ENCODE peak calls at places on chromosomes 6 and 20, in four cellular contexts. O is Karpas-422, P is hepatocyte, G is osteoblast. N is an unnamed sample.

GRCh38 chr6:44696099-44696498 is 308.6 kb downstream of the CDC5L start:
- DNase-seq in G (peak; percentile 71), P (no peak), O (no peak), N (no peak)

GRCh38 chr6:45650527-45651135 is 272.9 kb upstream of the SUPT3H start:
- DNase-seq in G (peak; percentile 95), P (peak; percentile 19), O (no peak), N (no peak)

GRCh38 chr6:108524528-108525218 is 36.0 kb upstream of the FOXO3 start:
- DNase-seq in O (no peak), P (no peak), G (no peak), N (no peak)

GRCh38 chr20:23680151-23680550 is 8.7 kb downstream of the CST4 start:
- DNase-seq in P (no peak), O (no peak), G (no peak), N (no peak)

GRCh38 chr6:16179970-16180431 is 51.1 kb downstream of the MYLIP start:
- DNase-seq in P (no peak), O (no peak), G (no peak), N (no peak)

GRCh38 chr6:63573899-63574553 is 1.7 kb downstream of the LOC128125822 start:
- DNase-seq in O (peak; percentile 63), P (peak; percentile 80), G (peak; percentile 62), N (peak; percentile 82)

GRCh38 chr6:56652994-56653393 is 10.3 kb upstream of the DST start:
- DNase-seq in P (no peak), O (no peak), G (no peak), N (no peak)

GRCh38 chr6:40950986-40951730 is 87.9 kb downstream of the UNC5CL start:
- DNase-seq in P (no peak), O (no peak), G (no peak), N (no peak)

GRCh38 chr20:49575551-49576060 is 7.7 kb upstream of the PTGIS start:
- DNase-seq in P (peak; percentile 48), G (peak; percentile 51), O (peak; percentile 19), N (no peak)

GRCh38 chr6:2745246-2745645 is 5.5 kb downstream of the MYLK4 start:
- DNase-seq in O (no peak), P (no peak), G (no peak), N (no peak)

GRCh38 chr6:170176621-170177382 is 114.1 kb downstream of the DLL1 start:
- DNase-seq in P (no peak), G (peak; percentile 89), O (peak; percentile 47), N (no peak)

GRCh38 chr20:48797275-48797825 is 30.4 kb downstream of the PREX1 start:
- DNase-seq in O (no peak), G (no peak), P (no peak), N (no peak)

GRCh38 chr6:20699402-20699801 is 165.1 kb downstream of the CDKAL1 start:
- DNase-seq in G (no peak), P (no peak), O (no peak), N (no peak)

GRCh38 chr6:112694986-112695385 is 347.9 kb downstream of the RFPL4B start:
- DNase-seq in O (no peak), P (no peak), G (no peak), N (no peak)

GRCh38 chr20:37179671-37180524 is 550 bp upstream of the MROH8 start:
- DNase-seq in O (no peak), P (peak; percentile 23), G (peak; percentile 79), N (no peak)

GRCh38 chr6:85997206-85997605 is 354.5 kb upstream of the SYNCRIP start:
- DNase-seq in G (no peak), P (no peak), O (peak; percentile 62), N (no peak)

GRCh38 chr6:160093946-160094345 is 27.7 kb upstream of the SLC22A1 start:
- DNase-seq in O (no peak), P (no peak), G (no peak), N (no peak)

GRCh38 chr20:48208176-48208575 is 422.9 kb upstream of the SULF2 start:
- DNase-seq in P (no peak), G (no peak), O (no peak), N (no peak)

GRCh38 chr6:116020738-116021137 is 40.0 kb downstream of the FRK start:
- DNase-seq in O (no peak), P (no peak), G (no peak), N (no peak)

GRCh38 chr6:116019428-116019827 is 41.3 kb downstream of the FRK start:
- DNase-seq in O (peak; percentile 43), G (no peak), P (no peak), N (no peak)

GRCh38 chr6:116017546-116018276 is 43.0 kb downstream of the FRK start:
- DNase-seq in G (no peak), O (no peak), P (no peak), N (no peak)

GRCh38 chr6:116016846-116017545 is 43.7 kb downstream of the FRK start:
- DNase-seq in G (no peak), P (no peak), O (no peak), N (no peak)

GRCh38 chr6:116018976-116019375 is 41.7 kb downstream of the FRK start:
- DNase-seq in O (no peak), P (no peak), G (no peak), N (no peak)
- H3K4me2 ChIP-seq in O (no peak overlapping the region), P (peak overlapping the region; percentile 1), G (no peak overlapping the region), N (no peak overlapping the region)

GRCh38 chr6:31401403-31401802 is 2.0 kb upstream of the MICA start:
- DNase-seq in O (no peak), P (peak; percentile 55), G (no peak), N (peak; percentile 68)

GRCh38 chr6:31399589-31400466 is 3.6 kb upstream of the MICA start:
- DNase-seq in P (peak; percentile 94), O (peak; percentile 68), G (peak; percentile 92), N (peak; percentile 83)

GRCh38 chr6:31403283-31403989 is at the start of gene MICA:
- DNase-seq in P (peak; percentile 97), O (no peak), G (peak; percentile 98), N (peak; percentile 97)

GRCh38 chr6:31402324-31403282 is 792 bp upstream of the MICA start:
- DNase-seq in P (peak; percentile 57), G (peak; percentile 77), O (no peak), N (no peak)

DNA sequence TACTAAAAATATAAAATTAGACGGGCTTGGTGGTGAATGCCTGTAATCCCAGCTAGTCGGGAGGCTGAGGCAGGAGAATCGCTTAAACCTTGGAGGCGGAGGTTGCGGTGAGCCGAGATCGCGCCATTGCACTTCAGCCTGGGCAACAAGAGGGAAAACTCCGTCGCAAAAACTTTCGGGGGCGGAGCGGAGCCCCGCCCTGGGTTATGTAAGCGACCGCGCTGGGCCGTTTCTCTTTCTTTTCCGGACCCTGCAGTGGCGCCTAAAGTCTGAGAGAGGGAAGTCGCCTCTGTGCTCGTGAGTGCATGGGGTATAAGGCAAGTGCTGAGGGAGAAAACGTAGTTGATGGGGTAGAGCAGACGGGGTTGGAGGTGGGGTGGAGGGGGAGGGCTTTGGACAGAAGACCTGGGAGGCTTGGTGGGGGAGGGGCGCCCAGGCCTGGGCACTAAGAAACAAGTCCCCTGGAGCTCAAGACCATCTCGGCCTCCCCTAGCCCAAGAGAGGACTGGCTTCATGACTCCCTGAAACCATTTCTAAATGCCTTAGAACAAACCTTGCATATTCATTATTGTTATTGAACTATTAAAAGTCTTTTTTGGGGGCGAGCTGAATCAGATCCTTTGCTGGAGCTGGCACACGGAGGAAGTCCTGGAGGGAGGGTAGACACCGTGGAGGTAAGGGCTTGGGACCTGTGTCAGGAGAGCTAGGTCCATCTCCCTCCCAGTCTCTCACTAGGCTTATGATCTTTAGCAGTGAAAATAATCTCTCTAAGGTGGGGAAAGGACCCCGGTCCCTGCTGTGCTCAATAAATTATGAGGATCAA is 2.7 kb upstream of the MICA start:
- DNase-seq in P (peak; percentile 83), O (no peak), G (peak; percentile 73), N (peak; percentile 51)
- H3K4me2 ChIP-seq in P (peak overlapping the region; percentile 86), O (no peak overlapping the region), G (peak overlapping the region; percentile 98), N (peak overlapping the region; percentile 81)

GRCh38 chr6:135271626-135272025 is 90.5 kb downstream of the MYB start:
- DNase-seq in G (no peak), O (no peak), P (no peak), N (no peak)
- H3K4me2 ChIP-seq in G (no peak overlapping the region), O (no peak overlapping the region), P (no peak overlapping the region), N (no peak overlapping the region)

GRCh38 chr6:88493717-88494116 is 327.6 kb upstream of the CNR1 start:
- DNase-seq in G (no peak), O (no peak), P (no peak), N (no peak)

GRCh38 chr6:88492824-88493223 is 326.7 kb upstream of the CNR1 start:
- DNase-seq in P (peak; percentile 24), G (no peak), O (no peak), N (peak; percentile 36)

GRCh38 chr6:88492241-88492640 is 326.1 kb upstream of the CNR1 start:
- DNase-seq in P (no peak), G (no peak), O (no peak), N (no peak)

GRCh38 chr6:88491266-88491665 is 325.1 kb upstream of the CNR1 start:
- DNase-seq in G (no peak), P (no peak), O (no peak), N (no peak)

DNA sequence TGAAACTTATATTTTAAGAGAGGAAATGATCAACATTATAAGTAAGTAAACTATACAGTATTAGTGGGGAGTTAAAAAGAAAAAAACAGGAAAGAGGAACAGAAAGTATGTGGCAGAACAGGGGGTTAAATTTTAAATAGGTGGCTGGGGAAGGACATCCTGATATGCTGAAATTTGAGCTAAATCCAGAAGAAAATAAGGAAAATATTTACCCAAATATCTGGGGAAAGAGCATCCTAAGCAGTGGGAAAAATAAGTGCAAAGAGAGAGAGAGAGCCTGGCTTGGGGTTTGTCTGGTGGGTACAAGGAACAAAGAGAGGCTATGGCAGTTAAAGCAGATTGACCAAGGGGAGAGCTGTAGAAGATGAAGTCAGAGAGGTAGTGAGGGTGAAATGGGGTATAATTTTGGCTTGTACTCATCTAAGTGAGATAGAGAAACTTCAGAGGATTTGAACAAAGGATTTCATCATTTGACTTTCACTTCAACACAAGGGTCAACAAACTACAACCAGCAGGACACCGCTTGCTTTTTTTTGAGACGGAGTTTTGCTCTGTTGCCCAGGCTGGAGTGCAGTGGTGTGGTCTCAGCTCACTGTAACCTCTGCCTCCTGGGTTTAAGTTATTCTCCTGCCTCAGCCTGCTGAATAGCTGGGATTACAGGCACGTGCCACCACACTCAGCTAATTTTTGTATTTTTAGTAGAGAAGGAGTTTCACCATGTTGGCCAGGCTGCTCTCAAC is 328.4 kb upstream of the CNR1 start:
- DNase-seq in O (no peak), G (no peak), P (no peak), N (no peak)
- H3K4me2 ChIP-seq in O (no peak overlapping the region), G (no peak overlapping the region), P (no peak overlapping the region), N (no peak overlapping the region)

DNA sequence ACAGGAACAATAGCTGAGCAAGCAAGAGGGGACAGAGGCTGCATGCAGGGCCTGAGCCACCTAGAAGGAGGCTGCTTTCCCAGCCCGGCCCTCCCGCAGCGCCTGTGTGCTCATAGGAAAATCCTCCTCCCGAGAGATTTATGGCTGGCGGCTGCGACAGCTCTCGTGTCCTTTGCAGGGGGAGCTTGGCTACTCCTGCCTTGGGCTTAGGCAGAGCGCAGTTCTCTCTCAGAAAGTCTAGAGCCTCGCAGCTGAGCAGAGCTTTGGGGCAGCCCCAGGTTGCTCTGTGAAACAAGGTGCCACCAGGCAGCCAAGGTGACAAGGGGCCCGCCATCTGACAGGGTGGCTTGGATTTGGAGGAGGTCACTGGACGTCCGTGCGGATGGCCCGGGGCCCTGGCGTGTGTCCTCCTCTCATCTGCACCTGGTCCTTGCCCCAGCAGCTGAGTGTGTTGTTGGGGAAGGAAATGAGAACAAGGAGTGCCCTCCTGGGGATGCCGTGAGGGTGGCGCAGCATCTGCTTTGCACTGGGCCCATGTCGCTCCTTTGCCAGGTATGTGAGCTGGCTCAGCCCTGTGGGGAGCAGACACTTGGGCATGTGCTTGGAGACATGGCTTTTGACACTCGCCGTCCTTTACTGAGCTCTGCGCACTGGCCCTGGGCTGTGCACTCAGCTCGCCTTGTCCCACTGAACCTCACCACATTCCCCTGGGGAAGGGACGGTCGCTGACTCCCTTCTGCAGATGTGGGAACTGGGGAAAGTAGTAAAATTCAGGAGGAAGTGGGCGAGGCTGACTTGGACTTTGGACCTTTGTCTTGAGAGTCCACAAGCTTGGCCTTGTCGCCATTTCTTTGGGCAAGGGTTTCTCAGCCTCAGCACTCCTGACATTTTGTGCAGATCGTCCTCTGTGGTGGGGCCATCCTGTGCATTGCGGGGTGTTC is 41.9 kb downstream of the EDN3 start:
- DNase-seq in P (peak; percentile 61), G (no peak), O (peak; percentile 56), N (no peak)
- H3K4me2 ChIP-seq in P (no peak overlapping the region), G (no peak overlapping the region), O (peak overlapping the region; percentile 42), N (no peak overlapping the region)